ENCODE peak calls at places on chromosome 13, in five cellular contexts. One of them, this sample, is unnamed.

GRCh38 chr13:25738797-25739196 is 313.0 kb downstream of the SHISA2 start:
- DNase-seq in Calu3: no peak
- DNase-seq in WTC11: no peak
- DNase-seq in fibroblast of lung: no peak
- DNase-seq in cardiac muscle cell: no peak
- DNase-seq in this sample: no peak

GRCh38 chr13:27830010-27830409 is 37.7 kb downstream of the GSX1 start:
- DNase-seq in WTC11: peak
- DNase-seq in cardiac muscle cell: peak
- DNase-seq in fibroblast of lung: peak
- DNase-seq in Calu3: peak
- DNase-seq in this sample: peak

GRCh38 chr13:29487466-29488454 is 107.7 kb downstream of the SLC7A1 start:
- DNase-seq in WTC11: no peak
- DNase-seq in fibroblast of lung: no peak
- DNase-seq in Calu3: no peak
- DNase-seq in cardiac muscle cell: no peak
- DNase-seq in this sample: no peak

GRCh38 chr13:110524484-110525254 is 36.9 kb downstream of the RAB20 start:
- DNase-seq in Calu3: peak
- DNase-seq in cardiac muscle cell: no peak
- DNase-seq in WTC11: no peak
- DNase-seq in fibroblast of lung: no peak
- DNase-seq in this sample: peak

GRCh38 chr13:30869491-30869890 is 36.6 kb upstream of the MEDAG start:
- DNase-seq in Calu3: no peak
- DNase-seq in WTC11: no peak
- DNase-seq in fibroblast of lung: peak
- DNase-seq in cardiac muscle cell: no peak
- DNase-seq in this sample: no peak

GRCh38 chr13:44273991-44274810 is 99.4 kb upstream of the SERP2 start:
- DNase-seq in Calu3: peak
- DNase-seq in cardiac muscle cell: no peak
- DNase-seq in fibroblast of lung: no peak
- DNase-seq in WTC11: no peak
- DNase-seq in this sample: peak

GRCh38 chr13:84497613-84498012 is 615.3 kb upstream of the SLITRK1 start:
- DNase-seq in WTC11: no peak
- DNase-seq in cardiac muscle cell: no peak
- DNase-seq in fibroblast of lung: no peak
- DNase-seq in Calu3: no peak
- DNase-seq in this sample: no peak

GRCh38 chr13:100443278-100443997 is 145.2 kb downstream of the GGACT start:
- DNase-seq in fibroblast of lung: no peak
- DNase-seq in Calu3: no peak
- DNase-seq in WTC11: no peak
- DNase-seq in cardiac muscle cell: no peak
- DNase-seq in this sample: no peak

GRCh38 chr13:28744656-28745055 is 25.9 kb upstream of the SLC46A3 start:
- DNase-seq in WTC11: no peak
- DNase-seq in cardiac muscle cell: no peak
- DNase-seq in fibroblast of lung: no peak
- DNase-seq in Calu3: no peak
- DNase-seq in this sample: no peak

GRCh38 chr13:70623260-70623659 is 515.0 kb upstream of the KLHL1 start:
- DNase-seq in cardiac muscle cell: no peak
- DNase-seq in WTC11: no peak
- DNase-seq in fibroblast of lung: peak
- DNase-seq in Calu3: no peak
- DNase-seq in this sample: peak

GRCh38 chr13:79833972-79834371 is 353.0 kb downstream of the NDFIP2 start:
- DNase-seq in cardiac muscle cell: no peak
- DNase-seq in WTC11: no peak
- DNase-seq in Calu3: no peak
- DNase-seq in fibroblast of lung: no peak
- DNase-seq in this sample: no peak

GRCh38 chr13:46232281-46232680 is 20.6 kb downstream of the LRRC63 start:
- DNase-seq in cardiac muscle cell: no peak
- DNase-seq in WTC11: no peak
- DNase-seq in Calu3: no peak
- DNase-seq in fibroblast of lung: peak
- DNase-seq in this sample: no peak

GRCh38 chr13:110616103-110617101 is 1.1 kb downstream of the NAXD start:
- DNase-seq in cardiac muscle cell: no peak
- DNase-seq in WTC11: peak
- DNase-seq in fibroblast of lung: peak
- DNase-seq in Calu3: peak
- DNase-seq in this sample: peak

GRCh38 chr13:29454931-29455481 is 140.5 kb downstream of the SLC7A1 start:
- DNase-seq in Calu3: peak
- DNase-seq in fibroblast of lung: peak
- DNase-seq in WTC11: peak
- DNase-seq in cardiac muscle cell: no peak
- DNase-seq in this sample: peak

GRCh38 chr13:51542358-51542972 is 41.8 kb upstream of the WDFY2 start:
- DNase-seq in cardiac muscle cell: peak
- DNase-seq in Calu3: no peak
- DNase-seq in fibroblast of lung: no peak
- DNase-seq in WTC11: peak
- DNase-seq in this sample: no peak

GRCh38 chr13:77047649-77048343 is 20.8 kb upstream of the FBXL3 start:
- DNase-seq in Calu3: no peak
- DNase-seq in WTC11: no peak
- DNase-seq in cardiac muscle cell: no peak
- DNase-seq in fibroblast of lung: no peak
- DNase-seq in this sample: no peak

GRCh38 chr13:70736622-70737317 is 628.5 kb upstream of the KLHL1 start:
- DNase-seq in Calu3: no peak
- DNase-seq in fibroblast of lung: no peak
- DNase-seq in cardiac muscle cell: no peak
- DNase-seq in WTC11: no peak
- DNase-seq in this sample: no peak

GRCh38 chr13:23753523-23753922 is 135.7 kb downstream of the MIPEP start:
- DNase-seq in fibroblast of lung: peak
- DNase-seq in WTC11: no peak
- DNase-seq in cardiac muscle cell: no peak
- DNase-seq in Calu3: peak
- DNase-seq in this sample: no peak

GRCh38 chr13:114089341-114089740 is 43.1 kb downstream of the RASA3 start:
- DNase-seq in fibroblast of lung: no peak
- DNase-seq in WTC11: peak
- DNase-seq in Calu3: no peak
- DNase-seq in cardiac muscle cell: no peak
- DNase-seq in this sample: no peak

GRCh38 chr13:65597839-65598818 is 1632.0 kb downstream of the PCDH9 start:
- DNase-seq in fibroblast of lung: peak
- DNase-seq in cardiac muscle cell: no peak
- DNase-seq in WTC11: no peak
- DNase-seq in Calu3: no peak
- DNase-seq in this sample: no peak

GRCh38 chr13:53301449-53301848 is 272.8 kb downstream of the OLFM4 start:
- DNase-seq in Calu3: no peak
- DNase-seq in cardiac muscle cell: no peak
- DNase-seq in WTC11: no peak
- DNase-seq in fibroblast of lung: no peak
- DNase-seq in this sample: no peak

GRCh38 chr13:62846302-62846701 is 1430.7 kb upstream of the PCDH20 start:
- DNase-seq in cardiac muscle cell: no peak
- DNase-seq in fibroblast of lung: peak
- DNase-seq in Calu3: no peak
- DNase-seq in WTC11: no peak
- DNase-seq in this sample: peak

GRCh38 chr13:101747039-101747438 is 294.6 kb downstream of the ITGBL1 start:
- DNase-seq in fibroblast of lung: no peak
- DNase-seq in Calu3: no peak
- DNase-seq in WTC11: no peak
- DNase-seq in cardiac muscle cell: no peak
- DNase-seq in this sample: no peak

GRCh38 chr13:111906816-111907215 is 160.1 kb upstream of the SOX1 start:
- DNase-seq in fibroblast of lung: no peak
- DNase-seq in WTC11: peak
- DNase-seq in cardiac muscle cell: no peak
- DNase-seq in Calu3: no peak
- DNase-seq in this sample: no peak

GRCh38 chr13:65593298-65593874 is 1636.8 kb downstream of the PCDH9 start:
- DNase-seq in Calu3: no peak
- DNase-seq in WTC11: no peak
- DNase-seq in fibroblast of lung: no peak
- DNase-seq in cardiac muscle cell: no peak
- DNase-seq in this sample: no peak

GRCh38 chr13:51282322-51282721 is 57.2 kb upstream of the SERPINE3 start:
- DNase-seq in Calu3: no peak
- DNase-seq in fibroblast of lung: no peak
- DNase-seq in WTC11: no peak
- DNase-seq in cardiac muscle cell: no peak
- DNase-seq in this sample: no peak

GRCh38 chr13:111503376-111503775 is 182.9 kb downstream of the TEX29 start:
- DNase-seq in WTC11: no peak
- DNase-seq in Calu3: no peak
- DNase-seq in cardiac muscle cell: no peak
- DNase-seq in fibroblast of lung: no peak
- DNase-seq in this sample: no peak

GRCh38 chr13:91809161-91809560 is 410.7 kb downstream of the GPC5 start:
- DNase-seq in fibroblast of lung: no peak
- DNase-seq in Calu3: no peak
- DNase-seq in WTC11: no peak
- DNase-seq in cardiac muscle cell: no peak
- DNase-seq in this sample: no peak

GRCh38 chr13:91804724-91805123 is 406.3 kb downstream of the GPC5 start:
- DNase-seq in fibroblast of lung: no peak
- DNase-seq in Calu3: no peak
- DNase-seq in WTC11: no peak
- DNase-seq in cardiac muscle cell: peak
- DNase-seq in this sample: no peak

GRCh38 chr13:91802957-91803356 is 404.5 kb downstream of the GPC5 start:
- DNase-seq in WTC11: no peak
- DNase-seq in fibroblast of lung: no peak
- DNase-seq in cardiac muscle cell: no peak
- DNase-seq in Calu3: no peak
- DNase-seq in this sample: no peak

DNA sequence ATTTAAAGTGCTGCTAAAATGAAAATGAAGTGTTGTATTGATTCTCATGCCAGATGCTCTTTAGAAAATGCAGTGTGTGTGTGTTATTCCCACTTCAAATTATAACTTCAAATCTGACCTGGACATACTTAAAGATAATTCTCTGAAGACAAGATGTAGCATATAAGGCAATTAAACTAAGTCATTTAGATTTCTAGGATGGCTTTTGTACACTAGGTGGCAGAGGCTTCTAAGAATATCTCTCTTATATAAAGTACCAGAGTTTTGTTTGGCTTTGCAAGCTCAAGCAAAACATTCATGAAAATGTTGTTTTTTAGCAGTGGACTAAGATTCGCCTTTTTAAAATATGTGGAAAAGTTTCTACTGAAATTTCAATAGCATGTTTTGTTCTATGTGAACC is 407.2 kb downstream of the GPC5 start:
- DNase-seq in fibroblast of lung: no peak
- DNase-seq in WTC11: no peak
- DNase-seq in cardiac muscle cell: peak
- DNase-seq in Calu3: no peak
- DNase-seq in this sample: no peak
- TF ChIP-seq CTCF in fibroblast of lung: peak
- TF ChIP-seq CTCF in WTC11: no peak
- TF ChIP-seq CTCF in cardiac muscle cell: peak
- TF ChIP-seq CTCF in Calu3: no peak
- TF ChIP-seq CTCF in this sample: no peak

GRCh38 chr13:32419862-32420261 is 8.1 kb downstream of the N4BP2L1 start:
- DNase-seq in cardiac muscle cell: no peak
- DNase-seq in WTC11: no peak
- DNase-seq in fibroblast of lung: no peak
- DNase-seq in Calu3: no peak
- DNase-seq in this sample: no peak

GRCh38 chr13:32417995-32418394 is 9.9 kb downstream of the N4BP2L1 start:
- DNase-seq in fibroblast of lung: no peak
- DNase-seq in cardiac muscle cell: no peak
- DNase-seq in Calu3: no peak
- DNase-seq in WTC11: no peak
- DNase-seq in this sample: no peak

GRCh38 chr13:32414580-32414979 is 13.3 kb downstream of the N4BP2L1 start:
- DNase-seq in Calu3: no peak
- DNase-seq in WTC11: no peak
- DNase-seq in fibroblast of lung: no peak
- DNase-seq in cardiac muscle cell: no peak
- DNase-seq in this sample: no peak

GRCh38 chr13:32413284-32413683 is 14.6 kb downstream of the N4BP2L1 start:
- DNase-seq in WTC11: no peak
- DNase-seq in cardiac muscle cell: no peak
- DNase-seq in Calu3: no peak
- DNase-seq in fibroblast of lung: no peak
- DNase-seq in this sample: no peak

GRCh38 chr13:32415019-32415418 is 12.9 kb downstream of the N4BP2L1 start:
- DNase-seq in WTC11: peak
- DNase-seq in fibroblast of lung: no peak
- DNase-seq in cardiac muscle cell: no peak
- DNase-seq in Calu3: peak
- DNase-seq in this sample: no peak
- TF ChIP-seq CTCF in WTC11: peak
- TF ChIP-seq CTCF in fibroblast of lung: peak
- TF ChIP-seq CTCF in cardiac muscle cell: peak
- TF ChIP-seq CTCF in Calu3: peak
- TF ChIP-seq CTCF in this sample: peak

GRCh38 chr13:97720881-97721280 is 232.6 kb upstream of the IPO5 start:
- DNase-seq in fibroblast of lung: no peak
- DNase-seq in Calu3: no peak
- DNase-seq in cardiac muscle cell: no peak
- DNase-seq in WTC11: no peak
- DNase-seq in this sample: no peak
- TF ChIP-seq CTCF in fibroblast of lung: no peak
- TF ChIP-seq CTCF in Calu3: no peak
- TF ChIP-seq CTCF in cardiac muscle cell: no peak
- TF ChIP-seq CTCF in WTC11: no peak
- TF ChIP-seq CTCF in this sample: no peak

GRCh38 chr13:21061077-21061945 is at the start of gene LATS2:
- DNase-seq in Calu3: peak
- DNase-seq in WTC11: peak
- DNase-seq in fibroblast of lung: peak
- DNase-seq in cardiac muscle cell: peak
- DNase-seq in this sample: peak
- TF ChIP-seq CTCF in Calu3: no peak
- TF ChIP-seq CTCF in WTC11: no peak
- TF ChIP-seq CTCF in fibroblast of lung: peak
- TF ChIP-seq CTCF in cardiac muscle cell: peak
- TF ChIP-seq CTCF in this sample: peak

GRCh38 chr13:49247722-49248432 is at the start of gene CDADC1:
- DNase-seq in cardiac muscle cell: peak
- DNase-seq in WTC11: peak
- DNase-seq in fibroblast of lung: peak
- DNase-seq in Calu3: peak
- DNase-seq in this sample: peak
- TF ChIP-seq CTCF in cardiac muscle cell: no peak
- TF ChIP-seq CTCF in WTC11: no peak
- TF ChIP-seq CTCF in fibroblast of lung: no peak
- TF ChIP-seq CTCF in Calu3: no peak
- TF ChIP-seq CTCF in this sample: no peak

GRCh38 chr13:73275163-73275562 is 216.4 kb downstream of the KLF5 start:
- DNase-seq in Calu3: no peak
- DNase-seq in WTC11: no peak
- DNase-seq in fibroblast of lung: no peak
- DNase-seq in cardiac muscle cell: no peak
- DNase-seq in this sample: no peak
- TF ChIP-seq CTCF in Calu3: no peak
- TF ChIP-seq CTCF in WTC11: no peak
- TF ChIP-seq CTCF in fibroblast of lung: no peak
- TF ChIP-seq CTCF in cardiac muscle cell: no peak
- TF ChIP-seq CTCF in this sample: no peak

This sample was measured in RWPE1.